ENCODE peak calls at places on chromosome 3, in seven cellular contexts. One of them, this sample, is unnamed.

GRCh38 chr3:137709011-137709601 is 55.0 kb upstream of the SOX14 start:
- DNase-seq in stimulated activated CD8-positive, alpha-beta memory T cell treated with anti-CD3 and anti-CD28 coated beads, Interleukin-7, amount 100 ng/mL, for 24 hours: no peak
- DNase-seq in NAMALWA: peak; percentile 43
- DNase-seq in NK-92 treated with Interleukin-12 subunit alpha and Interleukin-12 subunit beta, amount 100 ng/mL, for 24 hours: no peak
- DNase-seq in activated CD4-positive, alpha-beta T cell treated with anti-CD3 and anti-CD28 coated beads for 1 hour: no peak
- DNase-seq in GM12865: peak; percentile 27
- DNase-seq in stimulated activated CD4-positive, alpha-beta T cell treated with anti-CD3 and anti-CD28 coated beads, Interleukin-2, amount 100 ng/mL, for 48 hours: no peak
- DNase-seq in this sample: no peak

GRCh38 chr3:146781606-146782005 is 176.5 kb upstream of the PLSCR5 start:
- DNase-seq in stimulated activated CD4-positive, alpha-beta T cell treated with anti-CD3 and anti-CD28 coated beads, Interleukin-2, amount 100 ng/mL, for 48 hours: no peak
- DNase-seq in NK-92 treated with Interleukin-12 subunit alpha and Interleukin-12 subunit beta, amount 100 ng/mL, for 24 hours: no peak
- DNase-seq in activated CD4-positive, alpha-beta T cell treated with anti-CD3 and anti-CD28 coated beads for 1 hour: no peak
- DNase-seq in NAMALWA: no peak
- DNase-seq in GM12865: no peak
- DNase-seq in stimulated activated CD8-positive, alpha-beta memory T cell treated with anti-CD3 and anti-CD28 coated beads, Interleukin-7, amount 100 ng/mL, for 24 hours: no peak
- DNase-seq in this sample: no peak

GRCh38 chr3:65335587-65335986 is 647.8 kb upstream of the ADAMTS9 start:
- DNase-seq in GM12865: no peak
- DNase-seq in NK-92 treated with Interleukin-12 subunit alpha and Interleukin-12 subunit beta, amount 100 ng/mL, for 24 hours: no peak
- DNase-seq in NAMALWA: no peak
- DNase-seq in stimulated activated CD4-positive, alpha-beta T cell treated with anti-CD3 and anti-CD28 coated beads, Interleukin-2, amount 100 ng/mL, for 48 hours: no peak
- DNase-seq in stimulated activated CD8-positive, alpha-beta memory T cell treated with anti-CD3 and anti-CD28 coated beads, Interleukin-7, amount 100 ng/mL, for 24 hours: no peak
- DNase-seq in activated CD4-positive, alpha-beta T cell treated with anti-CD3 and anti-CD28 coated beads for 1 hour: no peak
- DNase-seq in this sample: no peak

GRCh38 chr3:43194490-43195115 is 88.7 kb upstream of the POMGNT2 start:
- DNase-seq in GM12865: peak; percentile 11
- DNase-seq in NK-92 treated with Interleukin-12 subunit alpha and Interleukin-12 subunit beta, amount 100 ng/mL, for 24 hours: no peak
- DNase-seq in stimulated activated CD4-positive, alpha-beta T cell treated with anti-CD3 and anti-CD28 coated beads, Interleukin-2, amount 100 ng/mL, for 48 hours: no peak
- DNase-seq in NAMALWA: no peak
- DNase-seq in activated CD4-positive, alpha-beta T cell treated with anti-CD3 and anti-CD28 coated beads for 1 hour: no peak
- DNase-seq in stimulated activated CD8-positive, alpha-beta memory T cell treated with anti-CD3 and anti-CD28 coated beads, Interleukin-7, amount 100 ng/mL, for 24 hours: no peak
- DNase-seq in this sample: no peak

GRCh38 chr3:157134620-157135191 is 25.2 kb downstream of the CCNL1 start:
- DNase-seq in stimulated activated CD8-positive, alpha-beta memory T cell treated with anti-CD3 and anti-CD28 coated beads, Interleukin-7, amount 100 ng/mL, for 24 hours: no peak
- DNase-seq in NAMALWA: no peak
- DNase-seq in activated CD4-positive, alpha-beta T cell treated with anti-CD3 and anti-CD28 coated beads for 1 hour: no peak
- DNase-seq in GM12865: peak; percentile 76
- DNase-seq in stimulated activated CD4-positive, alpha-beta T cell treated with anti-CD3 and anti-CD28 coated beads, Interleukin-2, amount 100 ng/mL, for 48 hours: no peak
- DNase-seq in NK-92 treated with Interleukin-12 subunit alpha and Interleukin-12 subunit beta, amount 100 ng/mL, for 24 hours: no peak
- DNase-seq in this sample: no peak

GRCh38 chr3:46690798-46691197 is 2.7 kb downstream of the ALS2CL start:
- DNase-seq in NK-92 treated with Interleukin-12 subunit alpha and Interleukin-12 subunit beta, amount 100 ng/mL, for 24 hours: no peak
- DNase-seq in GM12865: no peak
- DNase-seq in stimulated activated CD8-positive, alpha-beta memory T cell treated with anti-CD3 and anti-CD28 coated beads, Interleukin-7, amount 100 ng/mL, for 24 hours: no peak
- DNase-seq in activated CD4-positive, alpha-beta T cell treated with anti-CD3 and anti-CD28 coated beads for 1 hour: no peak
- DNase-seq in NAMALWA: no peak
- DNase-seq in stimulated activated CD4-positive, alpha-beta T cell treated with anti-CD3 and anti-CD28 coated beads, Interleukin-2, amount 100 ng/mL, for 48 hours: no peak
- DNase-seq in this sample: no peak

GRCh38 chr3:64902991-64903390 is 215.2 kb upstream of the ADAMTS9 start:
- DNase-seq in GM12865: no peak
- DNase-seq in activated CD4-positive, alpha-beta T cell treated with anti-CD3 and anti-CD28 coated beads for 1 hour: no peak
- DNase-seq in stimulated activated CD8-positive, alpha-beta memory T cell treated with anti-CD3 and anti-CD28 coated beads, Interleukin-7, amount 100 ng/mL, for 24 hours: no peak
- DNase-seq in NAMALWA: no peak
- DNase-seq in stimulated activated CD4-positive, alpha-beta T cell treated with anti-CD3 and anti-CD28 coated beads, Interleukin-2, amount 100 ng/mL, for 48 hours: no peak
- DNase-seq in NK-92 treated with Interleukin-12 subunit alpha and Interleukin-12 subunit beta, amount 100 ng/mL, for 24 hours: no peak
- DNase-seq in this sample: no peak

GRCh38 chr3:37014620-37015019 is 21.3 kb downstream of the MLH1 start:
- DNase-seq in stimulated activated CD4-positive, alpha-beta T cell treated with anti-CD3 and anti-CD28 coated beads, Interleukin-2, amount 100 ng/mL, for 48 hours: no peak
- DNase-seq in GM12865: no peak
- DNase-seq in stimulated activated CD8-positive, alpha-beta memory T cell treated with anti-CD3 and anti-CD28 coated beads, Interleukin-7, amount 100 ng/mL, for 24 hours: no peak
- DNase-seq in NAMALWA: no peak
- DNase-seq in activated CD4-positive, alpha-beta T cell treated with anti-CD3 and anti-CD28 coated beads for 1 hour: no peak
- DNase-seq in NK-92 treated with Interleukin-12 subunit alpha and Interleukin-12 subunit beta, amount 100 ng/mL, for 24 hours: no peak
- DNase-seq in this sample: no peak

GRCh38 chr3:5262507-5262906 is 75.0 kb downstream of the EDEM1 start:
- DNase-seq in GM12865: no peak
- DNase-seq in activated CD4-positive, alpha-beta T cell treated with anti-CD3 and anti-CD28 coated beads for 1 hour: no peak
- DNase-seq in stimulated activated CD4-positive, alpha-beta T cell treated with anti-CD3 and anti-CD28 coated beads, Interleukin-2, amount 100 ng/mL, for 48 hours: no peak
- DNase-seq in stimulated activated CD8-positive, alpha-beta memory T cell treated with anti-CD3 and anti-CD28 coated beads, Interleukin-7, amount 100 ng/mL, for 24 hours: no peak
- DNase-seq in NK-92 treated with Interleukin-12 subunit alpha and Interleukin-12 subunit beta, amount 100 ng/mL, for 24 hours: no peak
- DNase-seq in NAMALWA: no peak
- DNase-seq in this sample: no peak